ENCODE peak calls at places on chromosome 15, in four cellular contexts. X is ELR, K is fibroblast of pulmonary artery, B is HEK293T. I is an unnamed sample.

GRCh38 chr15:65246026-65246714 is 34.9 kb upstream of the CILP start:
- DNase-seq in X (no peak), K (no peak), B (no peak), I (no peak)

GRCh38 chr15:84987949-84988624 is 6.4 kb downstream of the PDE8A start:
- DNase-seq in X (no peak), K (no peak), B (no peak), I (no peak)

GRCh38 chr15:75508741-75509532 is 57.4 kb upstream of the SIN3A start:
- DNase-seq in X (peak), K (peak), B (peak), I (peak)

GRCh38 chr15:50418041-50418583 is 6.1 kb upstream of the USP8 start:
- DNase-seq in X (peak), K (no peak), B (no peak), I (no peak)

GRCh38 chr15:78223396-78224023 is 10.9 kb downstream of the ACSBG1 start:
- DNase-seq in X (no peak), K (peak), B (no peak), I (peak)

GRCh38 chr15:83288381-83288801 is 3.9 kb upstream of the BNC1 start:
- DNase-seq in X (peak), K (no peak), B (no peak), I (no peak)

GRCh38 chr15:73941044-73941443 is 14.8 kb downstream of the LOXL1 start:
- DNase-seq in X (peak), K (peak), B (no peak), I (peak)

GRCh38 chr15:49315543-49315942 is 107.5 kb upstream of the FGF7 start:
- DNase-seq in X (no peak), K (no peak), B (no peak), I (peak)

GRCh38 chr15:63860161-63860954 is 26.6 kb upstream of the HERC1 start:
- DNase-seq in X (no peak), K (no peak), B (no peak), I (no peak)

GRCh38 chr15:40550381-40551037 is 14.3 kb downstream of the CCDC32 start:
- DNase-seq in X (no peak), K (no peak), B (no peak), I (no peak)

GRCh38 chr15:86624261-86625036 is 544.8 kb downstream of the AGBL1 start:
- DNase-seq in X (peak), K (peak), B (peak), I (peak)

GRCh38 chr15:94855409-94856266 is 624.3 kb downstream of the MCTP2 start:
- DNase-seq in X (no peak), K (no peak), B (no peak), I (no peak)

GRCh38 chr15:64152507-64153387 is 1.2 kb downstream of the SNX22 start:
- DNase-seq in X (peak), K (no peak), B (no peak), I (no peak)

GRCh38 chr15:85785887-85786777 is 8.6 kb downstream of the KLHL25 start:
- DNase-seq in X (peak), K (no peak), B (no peak), I (peak)

GRCh38 chr15:88246081-88246480 is 10.5 kb downstream of the NTRK3 start:
- DNase-seq in X (no peak), K (no peak), B (no peak), I (no peak)

GRCh38 chr15:67013696-67014095 is 51.7 kb upstream of the SMAD3 start:
- DNase-seq in X (peak), K (peak), B (no peak), I (peak)

GRCh38 chr15:71329509-71330260 is 214.4 kb downstream of the THSD4 start:
- DNase-seq in X (peak), K (peak), B (no peak), I (peak)

I was measured in choroid plexus epithelial cell.